ENCODE peak calls at places on chromosomes 16 and 17, in four cellular contexts. One of them, this sample, is unnamed.

GRCh38 chr16:65817799-65818198 is 548.7 kb upstream of the CDH5 start:
- DNase-seq in GM23248: no peak
- DNase-seq in naive B cell: no peak
- DNase-seq in cardiac muscle cell: no peak
- DNase-seq in this sample: no peak

GRCh38 chr16:2151188-2152091 is 3.0 kb downstream of the RAB26 start:
- DNase-seq in GM23248: no peak
- DNase-seq in naive B cell: no peak
- DNase-seq in cardiac muscle cell: no peak
- DNase-seq in this sample: no peak

GRCh38 chr16:68605746-68606145 is 39.4 kb upstream of the CDH3 start:
- DNase-seq in GM23248: peak; percentile 39
- DNase-seq in naive B cell: no peak
- DNase-seq in cardiac muscle cell: no peak
- DNase-seq in this sample: no peak

GRCh38 chr16:54409982-54410381 is 123.4 kb upstream of the IRX3 start:
- DNase-seq in GM23248: no peak
- DNase-seq in naive B cell: no peak
- DNase-seq in cardiac muscle cell: no peak
- DNase-seq in this sample: no peak

GRCh38 chr17:31584436-31585279 is 193.2 kb downstream of the RAB11FIP4 start:
- DNase-seq in GM23248: no peak
- DNase-seq in naive B cell: no peak
- DNase-seq in cardiac muscle cell: no peak
- DNase-seq in this sample: no peak

GRCh38 chr17:61456688-61457225 is 4.5 kb downstream of the TBX4 start:
- DNase-seq in GM23248: peak; percentile 36
- DNase-seq in naive B cell: no peak
- DNase-seq in cardiac muscle cell: no peak
- DNase-seq in this sample: no peak

GRCh38 chr17:78889525-78889924 is 13.5 kb downstream of the CEP295NL start:
- DNase-seq in GM23248: no peak
- DNase-seq in naive B cell: peak; percentile 76
- DNase-seq in cardiac muscle cell: no peak
- DNase-seq in this sample: no peak

GRCh38 chr16:58127634-58128033 is 1.5 kb downstream of the CFAP20 start:
- DNase-seq in GM23248: peak; percentile 59
- DNase-seq in naive B cell: no peak
- DNase-seq in cardiac muscle cell: no peak
- DNase-seq in this sample: no peak

GRCh38 chr17:40602445-40603443 is 37.5 kb upstream of the CCR7 start:
- DNase-seq in GM23248: no peak
- DNase-seq in naive B cell: no peak
- DNase-seq in cardiac muscle cell: no peak
- DNase-seq in this sample: no peak

GRCh38 chr17:8226536-8227237 is 16.3 kb upstream of the AURKB start:
- DNase-seq in GM23248: peak; percentile 95
- DNase-seq in naive B cell: peak; percentile 39
- DNase-seq in cardiac muscle cell: peak; percentile 93
- DNase-seq in this sample: peak; percentile 93

GRCh38 chr16:51708861-51709260 is 557.8 kb upstream of the SALL1 start:
- DNase-seq in GM23248: no peak
- DNase-seq in naive B cell: no peak
- DNase-seq in cardiac muscle cell: no peak
- DNase-seq in this sample: no peak

GRCh38 chr17:17494499-17495447 is 1.4 kb downstream of the RASD1 start:
- DNase-seq in GM23248: peak; percentile 81
- DNase-seq in naive B cell: no peak
- DNase-seq in cardiac muscle cell: peak; percentile 52
- DNase-seq in this sample: no peak

GRCh38 chr16:22386976-22387375 is 12.6 kb upstream of the CDR2 start:
- DNase-seq in GM23248: peak; percentile 88
- DNase-seq in naive B cell: no peak
- DNase-seq in cardiac muscle cell: peak; percentile 95
- DNase-seq in this sample: no peak

GRCh38 chr16:66476328-66477027 is 49.4 kb downstream of the BEAN1 start:
- DNase-seq in GM23248: peak; percentile 27
- DNase-seq in naive B cell: peak; percentile 16
- DNase-seq in cardiac muscle cell: peak; percentile 23
- DNase-seq in this sample: no peak